ENCODE peak calls at places on chromosome 15, in five cellular contexts. One of them, this sample, is unnamed.

GRCh38 chr15:25805006-25805405 is 58.1 kb downstream of the ATP10A start:
- DNase-seq in tibial nerve: no peak
- DNase-seq in foreskin keratinocyte: no peak
- DNase-seq in upper lobe of right lung: no peak
- DNase-seq in GM23338: no peak
- DNase-seq in this sample: no peak

GRCh38 chr15:62539236-62539635 is 374.2 kb upstream of the C2CD4B start:
- DNase-seq in tibial nerve: no peak
- DNase-seq in foreskin keratinocyte: no peak
- DNase-seq in upper lobe of right lung: no peak
- DNase-seq in GM23338: no peak
- DNase-seq in this sample: no peak

GRCh38 chr15:69729167-69729748 is 276.6 kb downstream of the RPLP1 start:
- DNase-seq in tibial nerve: peak
- DNase-seq in foreskin keratinocyte: no peak
- DNase-seq in upper lobe of right lung: no peak
- DNase-seq in GM23338: peak
- DNase-seq in this sample: no peak

GRCh38 chr15:100764778-100765457 is 114.7 kb upstream of the ALDH1A3 start:
- DNase-seq in tibial nerve: no peak
- DNase-seq in foreskin keratinocyte: no peak
- DNase-seq in upper lobe of right lung: peak
- DNase-seq in GM23338: no peak
- DNase-seq in this sample: no peak

GRCh38 chr15:67573194-67573593 is 30.7 kb downstream of the MAP2K5 start:
- DNase-seq in tibial nerve: no peak
- DNase-seq in foreskin keratinocyte: no peak
- DNase-seq in upper lobe of right lung: no peak
- DNase-seq in GM23338: no peak
- DNase-seq in this sample: no peak

GRCh38 chr15:56059716-56060115 is 66.3 kb upstream of the NEDD4 start:
- DNase-seq in tibial nerve: no peak
- DNase-seq in foreskin keratinocyte: no peak
- DNase-seq in upper lobe of right lung: no peak
- DNase-seq in GM23338: no peak
- DNase-seq in this sample: no peak

GRCh38 chr15:79032656-79033055 is 57.9 kb downstream of the RASGRF1 start:
- DNase-seq in tibial nerve: no peak
- DNase-seq in foreskin keratinocyte: no peak
- DNase-seq in upper lobe of right lung: no peak
- DNase-seq in GM23338: no peak
- DNase-seq in this sample: no peak

GRCh38 chr15:68154923-68155559 is 50.1 kb downstream of the CALML4 start:
- DNase-seq in tibial nerve: peak
- DNase-seq in foreskin keratinocyte: peak
- DNase-seq in upper lobe of right lung: no peak
- DNase-seq in GM23338: peak
- DNase-seq in this sample: no peak

GRCh38 chr15:42106278-42106677 is 11.9 kb upstream of the PLA2G4D start:
- DNase-seq in tibial nerve: no peak
- DNase-seq in foreskin keratinocyte: no peak
- DNase-seq in upper lobe of right lung: no peak
- DNase-seq in GM23338: no peak
- DNase-seq in this sample: no peak

GRCh38 chr15:70101459-70102113 is 3.9 kb upstream of the TLE3 start:
- DNase-seq in tibial nerve: peak
- DNase-seq in foreskin keratinocyte: peak
- DNase-seq in upper lobe of right lung: no peak
- DNase-seq in GM23338: peak
- DNase-seq in this sample: no peak

GRCh38 chr15:28093761-28094535 is 5.2 kb downstream of the OCA2 start:
- DNase-seq in tibial nerve: no peak
- DNase-seq in foreskin keratinocyte: no peak
- DNase-seq in upper lobe of right lung: no peak
- DNase-seq in GM23338: peak
- DNase-seq in this sample: no peak

GRCh38 chr15:40955930-40956542 is 2.8 kb downstream of the CHAC1 start:
- DNase-seq in tibial nerve: no peak
- DNase-seq in foreskin keratinocyte: no peak
- DNase-seq in upper lobe of right lung: no peak
- DNase-seq in GM23338: no peak
- DNase-seq in this sample: no peak

GRCh38 chr15:61118885-61119284 is 110.2 kb downstream of the RORA start:
- DNase-seq in tibial nerve: no peak
- DNase-seq in foreskin keratinocyte: no peak
- DNase-seq in upper lobe of right lung: no peak
- DNase-seq in GM23338: peak
- DNase-seq in this sample: no peak

GRCh38 chr15:99110581-99111320 is 5.9 kb downstream of the SYNM start:
- DNase-seq in tibial nerve: no peak
- DNase-seq in foreskin keratinocyte: no peak
- DNase-seq in upper lobe of right lung: no peak
- DNase-seq in GM23338: no peak
- DNase-seq in this sample: no peak

GRCh38 chr15:39028069-39028468 is 463.5 kb upstream of the RASGRP1 start:
- DNase-seq in tibial nerve: peak
- DNase-seq in foreskin keratinocyte: peak
- DNase-seq in upper lobe of right lung: no peak
- DNase-seq in GM23338: no peak
- DNase-seq in this sample: peak

GRCh38 chr15:74869726-74870407 is 3.3 kb downstream of the SCAMP2 start:
- DNase-seq in tibial nerve: peak
- DNase-seq in foreskin keratinocyte: no peak
- DNase-seq in upper lobe of right lung: peak
- DNase-seq in GM23338: no peak
- DNase-seq in this sample: no peak

GRCh38 chr15:65723786-65724354 is 68.2 kb downstream of the DENND4A start:
- DNase-seq in tibial nerve: no peak
- DNase-seq in foreskin keratinocyte: no peak
- DNase-seq in upper lobe of right lung: no peak
- DNase-seq in GM23338: no peak
- DNase-seq in this sample: no peak

GRCh38 chr15:79171320-79172031 is 80.9 kb upstream of the RASGRF1 start:
- DNase-seq in tibial nerve: no peak
- DNase-seq in foreskin keratinocyte: no peak
- DNase-seq in upper lobe of right lung: no peak
- DNase-seq in GM23338: no peak
- DNase-seq in this sample: no peak

GRCh38 chr15:62248277-62248974 is 83.3 kb upstream of the C2CD4B start:
- DNase-seq in tibial nerve: no peak
- DNase-seq in foreskin keratinocyte: peak
- DNase-seq in upper lobe of right lung: no peak
- DNase-seq in GM23338: no peak
- DNase-seq in this sample: no peak

GRCh38 chr15:96122077-96123027 is 208.1 kb upstream of the NR2F2 start:
- DNase-seq in tibial nerve: no peak
- DNase-seq in foreskin keratinocyte: peak
- DNase-seq in upper lobe of right lung: no peak
- DNase-seq in GM23338: no peak
- DNase-seq in this sample: peak

GRCh38 chr15:53746101-53746500 is 13.4 kb downstream of the WDR72 start:
- DNase-seq in tibial nerve: no peak
- DNase-seq in foreskin keratinocyte: no peak
- DNase-seq in upper lobe of right lung: no peak
- DNase-seq in GM23338: no peak
- DNase-seq in this sample: peak

DNA sequence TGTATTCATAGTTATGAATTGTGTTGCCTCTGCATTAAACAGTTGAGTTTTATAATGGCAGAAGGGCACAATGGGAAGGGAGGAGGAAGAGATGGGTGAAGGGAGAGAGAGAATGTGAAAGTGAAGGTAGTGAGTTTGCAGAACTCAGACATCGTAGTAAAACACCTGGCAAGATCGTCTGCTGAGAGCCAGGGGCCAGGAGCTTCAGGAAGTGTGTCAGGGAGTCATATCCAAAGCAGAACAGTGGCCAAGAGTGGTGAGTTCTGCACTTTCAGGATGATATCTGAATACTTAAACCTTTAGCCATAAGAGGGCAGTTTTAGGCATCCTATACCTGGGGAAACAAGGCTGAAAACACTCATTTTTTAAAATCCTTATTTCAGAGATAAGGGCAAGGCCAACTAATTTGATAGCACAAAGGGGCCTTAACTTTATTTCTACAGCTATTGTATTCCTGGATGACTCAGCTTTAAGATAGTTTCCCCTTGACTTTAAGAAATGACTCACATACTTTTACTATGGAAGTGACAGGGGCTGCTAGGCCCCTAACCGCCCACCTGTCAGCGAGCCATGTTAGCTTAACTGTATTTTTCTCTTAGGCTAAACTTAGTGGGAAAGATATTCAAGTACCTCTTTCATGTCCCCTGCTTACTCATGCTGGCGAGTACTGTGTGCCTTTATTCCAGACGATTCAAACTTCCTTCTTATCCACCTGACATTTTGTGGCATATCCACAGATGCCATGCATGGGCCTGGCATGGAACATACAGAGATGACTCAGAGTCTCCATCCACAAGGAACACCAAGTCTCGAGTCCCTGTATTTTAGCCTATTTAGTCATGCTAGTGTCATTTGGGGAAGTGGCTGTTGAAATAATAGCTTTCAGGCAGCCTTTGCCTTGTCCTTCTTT is 53.9 kb downstream of the RLBP1 start:
- DNase-seq in tibial nerve: no peak
- DNase-seq in foreskin keratinocyte: peak
- DNase-seq in upper lobe of right lung: no peak
- DNase-seq in GM23338: no peak
- DNase-seq in this sample: peak
- H3K27ac ChIP-seq in tibial nerve: peak
- H3K27ac ChIP-seq in foreskin keratinocyte: peak
- H3K27ac ChIP-seq in upper lobe of right lung: peak
- H3K27ac ChIP-seq in GM23338: no peak
- H3K27ac ChIP-seq in this sample: peak

DNA sequence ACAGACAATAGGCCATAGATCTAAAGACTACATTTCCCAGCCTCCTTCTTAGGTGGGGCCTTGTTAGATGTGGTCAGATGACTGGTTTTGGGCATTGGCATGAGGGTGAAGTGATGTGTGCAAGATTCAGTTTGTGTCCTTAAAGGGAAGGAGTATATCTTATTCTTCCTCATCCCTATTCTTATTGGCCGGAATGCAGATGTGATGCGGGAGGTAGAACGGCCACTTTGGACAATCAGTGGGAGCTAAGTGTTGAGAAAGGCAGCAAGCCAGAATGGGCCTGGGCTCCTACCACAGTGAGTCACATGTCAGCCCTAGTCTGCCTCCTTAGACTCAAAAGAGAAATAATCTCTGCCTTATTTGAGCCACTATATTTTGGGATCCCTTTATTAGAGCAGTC is 89.8 kb upstream of the MEX3B start:
- DNase-seq in tibial nerve: no peak
- DNase-seq in foreskin keratinocyte: no peak
- DNase-seq in upper lobe of right lung: no peak
- DNase-seq in GM23338: no peak
- DNase-seq in this sample: no peak
- H3K27ac ChIP-seq in tibial nerve: no peak
- H3K27ac ChIP-seq in foreskin keratinocyte: no peak
- H3K27ac ChIP-seq in upper lobe of right lung: no peak
- H3K27ac ChIP-seq in GM23338: no peak
- H3K27ac ChIP-seq in this sample: no peak

GRCh38 chr15:72786244-72786641 is 2.7 kb upstream of the ADPGK start:
- DNase-seq in tibial nerve: no peak
- DNase-seq in foreskin keratinocyte: no peak
- DNase-seq in upper lobe of right lung: no peak
- DNase-seq in GM23338: no peak
- DNase-seq in this sample: no peak
- H3K27ac ChIP-seq in tibial nerve: peak
- H3K27ac ChIP-seq in foreskin keratinocyte: no peak
- H3K27ac ChIP-seq in upper lobe of right lung: no peak
- H3K27ac ChIP-seq in GM23338: no peak
- H3K27ac ChIP-seq in this sample: no peak

GRCh38 chr15:90002428-90002844 is 1.3 kb downstream of the ZNF710 start:
- DNase-seq in tibial nerve: no peak
- DNase-seq in foreskin keratinocyte: peak
- DNase-seq in upper lobe of right lung: peak
- DNase-seq in GM23338: peak
- DNase-seq in this sample: no peak

GRCh38 chr15:90003736-90004135 is 2.6 kb downstream of the ZNF710 start:
- DNase-seq in tibial nerve: no peak
- DNase-seq in foreskin keratinocyte: no peak
- DNase-seq in upper lobe of right lung: no peak
- DNase-seq in GM23338: no peak
- DNase-seq in this sample: no peak

GRCh38 chr15:90006217-90007088 is 5.3 kb downstream of the ZNF710 start:
- DNase-seq in tibial nerve: no peak
- DNase-seq in foreskin keratinocyte: no peak
- DNase-seq in upper lobe of right lung: no peak
- DNase-seq in GM23338: no peak
- DNase-seq in this sample: no peak

GRCh38 chr15:90004671-90005070 is 3.5 kb downstream of the ZNF710 start:
- DNase-seq in tibial nerve: peak
- DNase-seq in foreskin keratinocyte: peak
- DNase-seq in upper lobe of right lung: no peak
- DNase-seq in GM23338: no peak
- DNase-seq in this sample: peak

DNA sequence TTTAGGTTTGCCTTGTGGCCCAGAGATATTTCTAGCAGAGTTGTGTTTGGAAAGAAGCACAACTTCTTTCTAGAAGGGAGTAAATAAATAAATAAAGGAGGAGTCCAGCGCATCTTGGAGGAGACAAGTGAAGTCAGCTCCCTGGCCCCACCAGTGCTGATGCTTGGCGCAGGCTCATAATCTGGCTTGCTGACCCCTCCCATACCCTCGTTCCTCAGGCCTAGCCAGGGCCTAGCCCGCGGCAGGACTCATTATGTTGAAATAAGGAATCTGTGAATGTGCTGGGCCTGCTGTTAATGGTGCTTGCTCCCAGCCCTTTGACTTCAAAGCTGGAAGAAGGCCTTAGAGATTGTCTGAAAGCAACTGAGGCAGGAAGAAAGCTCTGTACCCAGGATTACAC is 3.1 kb downstream of the ZNF710 start:
- DNase-seq in tibial nerve: no peak
- DNase-seq in foreskin keratinocyte: no peak
- DNase-seq in upper lobe of right lung: no peak
- DNase-seq in GM23338: no peak
- DNase-seq in this sample: no peak
- H3K27ac ChIP-seq in tibial nerve: peak
- H3K27ac ChIP-seq in foreskin keratinocyte: peak
- H3K27ac ChIP-seq in upper lobe of right lung: peak
- H3K27ac ChIP-seq in GM23338: no peak
- H3K27ac ChIP-seq in this sample: peak

GRCh38 chr15:85727068-85727467 is 67.7 kb downstream of the KLHL25 start:
- DNase-seq in tibial nerve: peak
- DNase-seq in foreskin keratinocyte: peak
- DNase-seq in upper lobe of right lung: no peak
- DNase-seq in GM23338: no peak
- DNase-seq in this sample: no peak

GRCh38 chr15:85723960-85724945 is 70.5 kb downstream of the KLHL25 start:
- DNase-seq in tibial nerve: no peak
- DNase-seq in foreskin keratinocyte: no peak
- DNase-seq in upper lobe of right lung: no peak
- DNase-seq in GM23338: no peak
- DNase-seq in this sample: no peak

GRCh38 chr15:85726446-85726845 is 68.3 kb downstream of the KLHL25 start:
- DNase-seq in tibial nerve: no peak
- DNase-seq in foreskin keratinocyte: no peak
- DNase-seq in upper lobe of right lung: no peak
- DNase-seq in GM23338: no peak
- DNase-seq in this sample: no peak

GRCh38 chr15:85725564-85725963 is 69.2 kb downstream of the KLHL25 start:
- DNase-seq in tibial nerve: no peak
- DNase-seq in foreskin keratinocyte: no peak
- DNase-seq in upper lobe of right lung: no peak
- DNase-seq in GM23338: no peak
- DNase-seq in this sample: no peak

GRCh38 chr15:85725019-85725418 is 69.7 kb downstream of the KLHL25 start:
- DNase-seq in tibial nerve: peak
- DNase-seq in foreskin keratinocyte: no peak
- DNase-seq in upper lobe of right lung: no peak
- DNase-seq in GM23338: no peak
- DNase-seq in this sample: no peak
- H3K27ac ChIP-seq in tibial nerve: peak
- H3K27ac ChIP-seq in foreskin keratinocyte: no peak
- H3K27ac ChIP-seq in upper lobe of right lung: peak
- H3K27ac ChIP-seq in GM23338: no peak
- H3K27ac ChIP-seq in this sample: no peak